ENCODE peak calls at places on chromosome 6, in five cellular contexts. P is EH, J is Ammon's horn, H is H7, A is occipital lobe. D is an unnamed sample.

GRCh38 chr6:144683216-144684070 is 398.3 kb downstream of the UTRN start:
- DNase-seq in P (peak), J (peak), H (no peak), A (peak), D (no peak)

GRCh38 chr6:100475554-100476325 is 11.0 kb upstream of the SIM1 start:
- DNase-seq in P (peak), J (no peak), H (no peak), A (no peak), D (no peak)

GRCh38 chr6:92922216-92922806 is 497.0 kb downstream of the EPHA7 start:
- DNase-seq in P (no peak), J (no peak), H (no peak), A (no peak), D (no peak)

GRCh38 chr6:158835616-158836221 is 16.6 kb upstream of the EZR start:
- DNase-seq in P (no peak), J (no peak), H (peak), A (no peak), D (peak)

GRCh38 chr6:130322673-130323268 is 43.0 kb upstream of the TMEM200A start:
- DNase-seq in P (peak), J (peak), H (peak), A (no peak), D (peak)

GRCh38 chr6:106671651-106672050 is 42.3 kb downstream of the QRSL1 start:
- DNase-seq in P (no peak), J (no peak), H (no peak), A (no peak), D (no peak)

GRCh38 chr6:138821519-138821918 is 25.6 kb downstream of the ECT2L start:
- DNase-seq in P (no peak), J (no peak), H (no peak), A (no peak), D (no peak)

GRCh38 chr6:113936093-113936934 is 34.6 kb downstream of the HDAC2 start:
- DNase-seq in P (peak), J (peak), H (peak), A (no peak), D (peak)

GRCh38 chr6:20729086-20729485 is 194.8 kb downstream of the CDKAL1 start:
- DNase-seq in P (no peak), J (no peak), H (no peak), A (no peak), D (no peak)

GRCh38 chr6:152091851-152092341 is 284.4 kb downstream of the ESR1 start:
- DNase-seq in P (peak), J (no peak), H (no peak), A (no peak), D (peak)

GRCh38 chr6:23873161-23873560 is 252.9 kb upstream of the NRSN1 start:
- DNase-seq in P (no peak), J (no peak), H (no peak), A (no peak), D (no peak)

GRCh38 chr6:105094133-105094640 is 85.6 kb downstream of the POPDC3 start:
- DNase-seq in P (no peak), J (no peak), H (no peak), A (no peak), D (no peak)

GRCh38 chr6:47631248-47632196 is 66.9 kb upstream of the ADGRF4 start:
- DNase-seq in P (peak), J (peak), H (peak), A (no peak), D (peak)